ENCODE peak calls at places on chromosomes 11 and 22, in five cellular contexts. B is activated CD4-positive, alpha-beta T cell treated with anti-CD3 and anti-CD28 coated beads, Interleukin-2, amount 50 U/mL, for 4 hours; R is fibroblast of the conjunctiva; F is Kasumi-1; H is activated T-helper 1 cell treated with anti-CD3 and anti-CD28 coated beads, Interleukin-12 subunit alpha, Interleukin-12 subunit beta, Interleukin-2, Interleukin-4 antibody, amounts not matched to agents 30 ng/mL and 10 ng/mL and 1 ng/mL, durations not matched to agents 14 hours and 24 hours and 36 hours. O is an unnamed sample.

GRCh38 chr22:38843201-38843715 is 570 bp downstream of the NPTXR start:
- DNase-seq in B (peak), R (peak), F (peak), H (peak), O (peak)

GRCh38 chr11:10354389-10354788 is 49.5 kb downstream of the ADM start:
- DNase-seq in B (no peak), R (no peak), F (no peak), H (no peak), O (no peak)

GRCh38 chr11:34162856-34163255 is 57.4 kb downstream of the NAT10 start:
- DNase-seq in B (no peak), R (no peak), F (no peak), H (no peak), O (no peak)

GRCh38 chr22:17257578-17257977 is 38.3 kb upstream of the ADA2 start:
- DNase-seq in B (no peak), R (no peak), F (no peak), H (no peak), O (no peak)

GRCh38 chr11:20029193-20029592 is 131.1 kb downstream of the DBX1 start:
- DNase-seq in B (no peak), R (no peak), F (no peak), H (no peak), O (no peak)

GRCh38 chr22:27043246-27043645 is 385.9 kb downstream of the MIAT start:
- DNase-seq in B (no peak), R (no peak), F (no peak), H (no peak), O (no peak)

GRCh38 chr11:93765551-93765950 is 18.5 kb upstream of the MED17 start:
- DNase-seq in B (no peak), R (no peak), F (no peak), H (no peak), O (no peak)

GRCh38 chr22:24068717-24069116 is 57.6 kb downstream of the CABIN1 start:
- DNase-seq in B (no peak), R (no peak), F (no peak), H (no peak), O (no peak)

GRCh38 chr11:19101803-19102520 is 15.0 kb upstream of the ZDHHC13 start:
- DNase-seq in B (no peak), R (no peak), F (no peak), H (no peak), O (no peak)

GRCh38 chr11:11580012-11580411 is 41.8 kb downstream of the GALNT18 start:
- DNase-seq in B (no peak), R (no peak), F (no peak), H (no peak), O (no peak)

GRCh38 chr11:20388096-20389055 is 860 bp downstream of the PRMT3 start:
- DNase-seq in B (no peak), R (no peak), F (peak), H (no peak), O (no peak)

GRCh38 chr22:49354516-49355205 is 473.0 kb downstream of the BRD1 start:
- DNase-seq in B (no peak), R (no peak), F (no peak), H (no peak), O (no peak)

O was measured in putamen.